ENCODE peak calls at places on chromosomes 1 and 21, in four cellular contexts. Y is ascending aorta, H is endodermal cell, P is PC-3. M is an unnamed sample.

GRCh38 chr1:109769335-109770078 is 5.8 kb upstream of the EPS8L3 start:
- DNase-seq in Y (peak), P (peak), H (no peak), M (peak)

GRCh38 chr21:33406493-33406892 is 3.3 kb downstream of the IFNGR2 start:
- DNase-seq in Y (no peak), P (no peak), H (no peak), M (no peak)

GRCh38 chr1:210901981-210902770 is 231.8 kb downstream of the KCNH1 start:
- DNase-seq in P (no peak), Y (no peak), H (no peak), M (no peak)

GRCh38 chr1:220925707-220926106 is 46.5 kb downstream of the HLX start:
- DNase-seq in H (no peak), Y (no peak), P (peak), M (peak)

GRCh38 chr1:97593192-97593591 is 327.6 kb downstream of the DPYD start:
- DNase-seq in P (no peak), H (no peak), Y (no peak), M (no peak)

GRCh38 chr1:205015241-205015640 is 27.8 kb upstream of the CNTN2 start:
- DNase-seq in P (no peak), H (no peak), Y (no peak), M (no peak)

GRCh38 chr21:35563885-35564451 is 496.4 kb downstream of the SETD4 start:
- DNase-seq in P (no peak), Y (peak), H (peak), M (peak)

GRCh38 chr1:203644661-203645510 is 18.3 kb downstream of the ATP2B4 start:
- DNase-seq in Y (no peak), P (peak), H (peak), M (peak)

GRCh38 chr1:94081566-94082344 is 39.2 kb downstream of the ABCA4 start:
- DNase-seq in P (peak), H (no peak), Y (no peak), M (peak)

GRCh38 chr1:112954945-112955677 is 885 bp downstream of the SLC16A1 start:
- DNase-seq in Y (peak), H (peak), P (peak), M (peak)

GRCh38 chr1:15680614-15681345 is 3.3 kb upstream of the PLEKHM2 start:
- DNase-seq in Y (peak), H (no peak), P (peak), M (peak)

GRCh38 chr21:44428281-44428942 is 26.9 kb upstream of the LRRC3 start:
- DNase-seq in Y (no peak), H (peak), P (peak), M (peak)

GRCh38 chr1:211688421-211688820 is 13.0 kb upstream of the NEK2 start:
- DNase-seq in P (no peak), Y (no peak), H (no peak), M (no peak)

GRCh38 chr21:42239556-42239955 is 20.6 kb downstream of the ABCG1 start:
- DNase-seq in P (no peak), H (no peak), Y (no peak), M (no peak)

GRCh38 chr1:109877320-109877771 is 33.3 kb upstream of the CSF1 start:
- DNase-seq in P (no peak), Y (peak), H (peak), M (peak)

GRCh38 chr1:116817582-116818064 is 63.4 kb downstream of the CD2 start:
- DNase-seq in P (peak), Y (no peak), H (peak), M (peak)

GRCh38 chr1:50697440-50698421 is 262.3 kb downstream of the FAF1 start:
- DNase-seq in P (no peak), Y (no peak), H (no peak), M (peak)

GRCh38 chr1:201563941-201564340 is 25.0 kb downstream of the NAV1 start:
- DNase-seq in Y (no peak), P (no peak), H (no peak), M (no peak)

GRCh38 chr1:61477301-61477700 is 247.6 kb downstream of the TM2D1 start:
- DNase-seq in H (no peak), P (no peak), Y (no peak), M (no peak)

GRCh38 chr1:236124965-236125364 is 17.4 kb upstream of the GPR137B start:
- DNase-seq in Y (no peak), H (no peak), P (peak), M (no peak)

GRCh38 chr1:42052300-42052699 is 100.9 kb upstream of the GUCA2B start:
- DNase-seq in Y (no peak), P (no peak), H (no peak), M (peak)

GRCh38 chr21:22927469-22927868 is 1929.3 kb downstream of the NCAM2 start:
- DNase-seq in P (no peak), H (no peak), Y (no peak), M (no peak)

GRCh38 chr1:246638941-246639655 is 72.8 kb downstream of the CNST start:
- DNase-seq in H (no peak), P (no peak), Y (no peak), M (no peak)

GRCh38 chr1:40664167-40664537 is 1.3 kb downstream of the RIMS3 start:
- DNase-seq in P (no peak), Y (no peak), H (no peak), M (no peak)

GRCh38 chr1:111904478-111905218 is 84.8 kb downstream of the KCND3 start:
- DNase-seq in P (no peak), Y (no peak), H (peak), M (peak)

GRCh38 chr1:213670692-213671023 is 317.1 kb upstream of the PROX1 start:
- DNase-seq in P (no peak), Y (no peak), H (no peak), M (no peak)

GRCh38 chr1:94989911-94990463 is 63.1 kb upstream of the CNN3 start:
- DNase-seq in P (no peak), H (no peak), Y (no peak), M (no peak)

GRCh38 chr21:25292396-25292795 is 314.9 kb downstream of the MRPL39 start:
- DNase-seq in Y (no peak), P (no peak), H (no peak), M (no peak)

GRCh38 chr1:153946622-153947246 is at the start of gene DENND4B:
- DNase-seq in Y (peak), H (peak), P (peak), M (peak)

GRCh38 chr1:5369223-5369622 is 623.0 kb downstream of the NPHP4 start:
- DNase-seq in Y (no peak), P (no peak), H (no peak), M (no peak)

GRCh38 chr1:230138561-230139239 is 71.7 kb downstream of the GALNT2 start:
- DNase-seq in H (no peak), Y (no peak), P (no peak), M (no peak)

GRCh38 chr1:117201808-117202207 is 8.9 kb downstream of the VTCN1 start:
- DNase-seq in H (no peak), Y (no peak), P (no peak), M (no peak)

GRCh38 chr1:226332947-226333346 is 24.0 kb upstream of the LIN9 start:
- DNase-seq in H (no peak), P (no peak), Y (no peak), M (peak)

GRCh38 chr1:204503913-204504519 is 9.4 kb upstream of the PIK3C2B start:
- DNase-seq in Y (no peak), P (peak), H (no peak), M (no peak)

GRCh38 chr1:199226163-199226562 is 587.3 kb downstream of the PTPRC start:
- DNase-seq in Y (no peak), P (peak), H (no peak), M (peak)

GRCh38 chr1:42690477-42691156 is 8.4 kb downstream of the YBX1 start:
- DNase-seq in H (no peak), Y (no peak), P (no peak), M (peak)

GRCh38 chr1:156813298-156813697 is 3.4 kb downstream of the SH2D2A start:
- DNase-seq in P (no peak), Y (no peak), H (no peak), M (no peak)
- H3K27ac ChIP-seq in P (peak), Y (no peak), H (no peak), M (no peak)

GRCh38 chr21:24290151-24290833 is 1317.0 kb downstream of the MRPL39 start:
- DNase-seq in Y (no peak), H (no peak), P (no peak), M (no peak)
- H3K4me3 ChIP-seq in Y (no peak), H (no peak), P (no peak), M (no peak)

GRCh38 chr1:28927442-28928305 is 13.3 kb downstream of the EPB41 start:
- DNase-seq in Y (no peak), H (no peak), P (no peak), M (peak)
- H3K27ac ChIP-seq in Y (no peak), H (peak), P (no peak), M (peak)

GRCh38 chr1:941027-941587 is 17.4 kb downstream of the SAMD11 start:
- DNase-seq in H (no peak), P (no peak), Y (no peak), M (peak)
- H3K4me3 ChIP-seq in H (peak), P (peak), Y (peak), M (peak)

M was measured in GM23248.